ENCODE peak calls at places on chromosomes 3 and 15, in four cellular contexts. One of them, this sample, is unnamed.

GRCh38 chr3:197026481-197026866 is 3.1 kb downstream of the MELTF start:
- DNase-seq in body of pancreas: no peak
- DNase-seq in uterus: no peak
- DNase-seq in psoas muscle: no peak
- DNase-seq in this sample: peak; percentile 36

GRCh38 chr15:62059108-62059817 is 984 bp downstream of the VPS13C start:
- DNase-seq in body of pancreas: no peak
- DNase-seq in uterus: no peak
- DNase-seq in psoas muscle: no peak
- DNase-seq in this sample: no peak

GRCh38 chr3:132659370-132660055 is at the start of gene ACAD11:
- DNase-seq in uterus: peak; percentile 75
- DNase-seq in body of pancreas: peak; percentile 66
- DNase-seq in psoas muscle: peak; percentile 83
- DNase-seq in this sample: peak; percentile 73

GRCh38 chr3:127688416-127689265 is 15.9 kb downstream of the ABTB1 start:
- DNase-seq in body of pancreas: peak; percentile 13
- DNase-seq in psoas muscle: peak; percentile 86
- DNase-seq in uterus: no peak
- DNase-seq in this sample: no peak

GRCh38 chr3:135860761-135861160 is 104.8 kb upstream of the PPP2R3A start:
- DNase-seq in uterus: no peak
- DNase-seq in psoas muscle: no peak
- DNase-seq in body of pancreas: no peak
- DNase-seq in this sample: no peak

GRCh38 chr3:141486735-141487418 is at the start of gene RASA2:
- DNase-seq in psoas muscle: peak; percentile 81
- DNase-seq in uterus: peak; percentile 80
- DNase-seq in body of pancreas: peak; percentile 65
- DNase-seq in this sample: peak; percentile 81

GRCh38 chr3:135440233-135440632 is 525.3 kb upstream of the PPP2R3A start:
- DNase-seq in body of pancreas: no peak
- DNase-seq in uterus: no peak
- DNase-seq in psoas muscle: no peak
- DNase-seq in this sample: no peak

GRCh38 chr3:123275691-123276090 is 73.9 kb downstream of the SEC22A start:
- DNase-seq in body of pancreas: no peak
- DNase-seq in psoas muscle: no peak
- DNase-seq in uterus: no peak
- DNase-seq in this sample: no peak

GRCh38 chr15:42128476-42128875 is 28.0 kb downstream of the PLA2G4F start:
- DNase-seq in psoas muscle: no peak
- DNase-seq in body of pancreas: no peak
- DNase-seq in uterus: no peak
- DNase-seq in this sample: no peak

GRCh38 chr3:131735121-131735520 is 232.3 kb upstream of the MRPL3 start:
- DNase-seq in body of pancreas: no peak
- DNase-seq in uterus: no peak
- DNase-seq in psoas muscle: no peak
- DNase-seq in this sample: no peak

GRCh38 chr15:80709542-80709941 is 14.4 kb downstream of the ABHD17C start:
- DNase-seq in psoas muscle: no peak
- DNase-seq in uterus: no peak
- DNase-seq in body of pancreas: no peak
- DNase-seq in this sample: peak; percentile 62

GRCh38 chr3:164222200-164222599 is 856.1 kb downstream of the SI start:
- DNase-seq in uterus: no peak
- DNase-seq in body of pancreas: no peak
- DNase-seq in psoas muscle: no peak
- DNase-seq in this sample: no peak

GRCh38 chr3:150022406-150023238 is 51.9 kb upstream of the PFN2 start:
- DNase-seq in psoas muscle: no peak
- DNase-seq in uterus: no peak
- DNase-seq in body of pancreas: no peak
- DNase-seq in this sample: no peak

GRCh38 chr3:120244834-120245225 is 40.2 kb downstream of the GPR156 start:
- DNase-seq in psoas muscle: no peak
- DNase-seq in uterus: no peak
- DNase-seq in body of pancreas: no peak
- DNase-seq in this sample: no peak

GRCh38 chr3:78951546-78951945 is 816.3 kb downstream of the ROBO1 start:
- DNase-seq in body of pancreas: no peak
- DNase-seq in psoas muscle: no peak
- DNase-seq in uterus: no peak
- DNase-seq in this sample: no peak

GRCh38 chr3:61569856-61570255 is 8.5 kb downstream of the PTPRG start:
- DNase-seq in psoas muscle: no peak
- DNase-seq in body of pancreas: no peak
- DNase-seq in uterus: no peak
- DNase-seq in this sample: no peak

GRCh38 chr3:58222161-58222724 is 11.5 kb upstream of the DNASE1L3 start:
- DNase-seq in uterus: no peak
- DNase-seq in psoas muscle: no peak
- DNase-seq in body of pancreas: no peak
- DNase-seq in this sample: peak; percentile 85

GRCh38 chr3:58880182-58880581 is 169.6 kb downstream of the CFAP20DC start:
- DNase-seq in psoas muscle: no peak
- DNase-seq in body of pancreas: no peak
- DNase-seq in uterus: no peak
- DNase-seq in this sample: no peak

GRCh38 chr3:106826861-106827311 is 550.4 kb upstream of the CCDC54 start:
- DNase-seq in body of pancreas: no peak
- DNase-seq in uterus: no peak
- DNase-seq in psoas muscle: no peak
- DNase-seq in this sample: no peak

GRCh38 chr3:172332256-172333041 is 115.8 kb downstream of the GHSR start:
- DNase-seq in body of pancreas: peak; percentile 69
- DNase-seq in psoas muscle: no peak
- DNase-seq in uterus: peak; percentile 74
- DNase-seq in this sample: peak; percentile 68

GRCh38 chr3:31945738-31946052 is 35.4 kb downstream of the OSBPL10 start:
- DNase-seq in uterus: no peak
- DNase-seq in psoas muscle: no peak
- DNase-seq in body of pancreas: no peak
- DNase-seq in this sample: no peak

GRCh38 chr3:28050895-28051294 is 190.5 kb upstream of the CMC1 start:
- DNase-seq in uterus: no peak
- DNase-seq in psoas muscle: no peak
- DNase-seq in body of pancreas: no peak
- DNase-seq in this sample: no peak

GRCh38 chr3:40192628-40193027 is 116.9 kb upstream of the EIF1B start:
- DNase-seq in body of pancreas: no peak
- DNase-seq in psoas muscle: no peak
- DNase-seq in uterus: no peak
- DNase-seq in this sample: no peak

GRCh38 chr15:56568466-56569167 is 103.7 kb upstream of the MNS1 start:
- DNase-seq in uterus: no peak
- DNase-seq in psoas muscle: no peak
- DNase-seq in body of pancreas: no peak
- DNase-seq in this sample: no peak

GRCh38 chr3:187017511-187018230 is 87.3 kb downstream of the ST6GAL1 start:
- DNase-seq in psoas muscle: no peak
- DNase-seq in body of pancreas: no peak
- DNase-seq in uterus: no peak
- DNase-seq in this sample: no peak

GRCh38 chr3:100335137-100335833 is 728 bp downstream of the NIT2 start:
- DNase-seq in uterus: no peak
- DNase-seq in body of pancreas: no peak
- DNase-seq in psoas muscle: no peak
- DNase-seq in this sample: peak; percentile 25

GRCh38 chr15:49556437-49556836 is 64.2 kb downstream of the FAM227B start:
- DNase-seq in psoas muscle: peak; percentile 21
- DNase-seq in body of pancreas: no peak
- DNase-seq in uterus: no peak
- DNase-seq in this sample: no peak

GRCh38 chr3:49098429-49098828 is 4.6 kb upstream of the QRICH1 start:
- DNase-seq in body of pancreas: no peak
- DNase-seq in uterus: no peak
- DNase-seq in psoas muscle: peak; percentile 54
- DNase-seq in this sample: no peak

GRCh38 chr3:126442849-126443229 is 32.9 kb downstream of the ZXDC start:
- DNase-seq in body of pancreas: no peak
- DNase-seq in uterus: no peak
- DNase-seq in psoas muscle: no peak
- DNase-seq in this sample: no peak

GRCh38 chr3:128081846-128082245 is 29.6 kb downstream of the SEC61A1 start:
- DNase-seq in uterus: no peak
- DNase-seq in body of pancreas: no peak
- DNase-seq in psoas muscle: no peak
- DNase-seq in this sample: no peak

GRCh38 chr3:142445816-142446254 is 2.0 kb downstream of the XRN1 start:
- DNase-seq in body of pancreas: no peak
- DNase-seq in uterus: no peak
- DNase-seq in psoas muscle: no peak
- DNase-seq in this sample: no peak

GRCh38 chr15:84725001-84725491 is 9.1 kb upstream of the SEC11A start:
- DNase-seq in body of pancreas: no peak
- DNase-seq in uterus: no peak
- DNase-seq in psoas muscle: no peak
- DNase-seq in this sample: no peak

GRCh38 chr3:191963182-191963581 is 502.2 kb downstream of the PYDC2 start:
- DNase-seq in psoas muscle: no peak
- DNase-seq in uterus: no peak
- DNase-seq in body of pancreas: no peak
- DNase-seq in this sample: no peak

GRCh38 chr3:134622803-134623365 is 27.9 kb downstream of the KY start:
- DNase-seq in uterus: no peak
- DNase-seq in psoas muscle: no peak
- DNase-seq in body of pancreas: no peak
- DNase-seq in this sample: no peak

GRCh38 chr15:31271224-31271635 is 55.4 kb upstream of the KLF13 start:
- DNase-seq in psoas muscle: peak; percentile 28
- DNase-seq in body of pancreas: peak; percentile 4
- DNase-seq in uterus: no peak
- DNase-seq in this sample: no peak

GRCh38 chr3:42194943-42195510 is 71.0 kb downstream of the CCK start:
- DNase-seq in body of pancreas: no peak
- DNase-seq in uterus: no peak
- DNase-seq in psoas muscle: no peak
- DNase-seq in this sample: no peak

GRCh38 chr15:98419173-98419814 is 229.0 kb upstream of the IGF1R start:
- DNase-seq in body of pancreas: no peak
- DNase-seq in uterus: no peak
- DNase-seq in psoas muscle: no peak
- DNase-seq in this sample: no peak
- H3K27me3 ChIP-seq in body of pancreas: no peaks in the 10 kb centered on the region
- H3K27me3 ChIP-seq in uterus: no peaks in the 10 kb centered on the region
- H3K27me3 ChIP-seq in psoas muscle: no peaks in the 10 kb centered on the region
- H3K27me3 ChIP-seq in this sample: peaks cover 2% of the 10 kb centered on the region

GRCh38 chr15:36879568-36880225 is 220.7 kb downstream of the MEIS2 start:
- DNase-seq in body of pancreas: no peak
- DNase-seq in psoas muscle: no peak
- DNase-seq in uterus: no peak
- DNase-seq in this sample: no peak

GRCh38 chr15:36882487-36883108 is 217.8 kb downstream of the MEIS2 start:
- DNase-seq in body of pancreas: no peak
- DNase-seq in uterus: no peak
- DNase-seq in psoas muscle: peak; percentile 28
- DNase-seq in this sample: no peak

GRCh38 chr15:36878745-36879262 is 221.5 kb downstream of the MEIS2 start:
- DNase-seq in psoas muscle: peak; percentile 36
- DNase-seq in uterus: no peak
- DNase-seq in body of pancreas: no peak
- DNase-seq in this sample: no peak

GRCh38 chr15:36880226-36880912 is 220.0 kb downstream of the MEIS2 start:
- DNase-seq in psoas muscle: peak; percentile 42
- DNase-seq in body of pancreas: no peak
- DNase-seq in uterus: no peak
- DNase-seq in this sample: no peak

GRCh38 chr15:36880913-36881290 is 219.4 kb downstream of the MEIS2 start:
- DNase-seq in uterus: no peak
- DNase-seq in psoas muscle: no peak
- DNase-seq in body of pancreas: no peak
- DNase-seq in this sample: no peak
- H3K4me1 ChIP-seq in uterus: no peaks in the 10 kb centered on the region
- H3K4me1 ChIP-seq in psoas muscle: peaks cover 15% of the 10 kb centered on the region
- H3K4me1 ChIP-seq in body of pancreas: peaks cover 5% of the 10 kb centered on the region
- H3K4me1 ChIP-seq in this sample: peaks cover 17% of the 10 kb centered on the region

GRCh38 chr15:45117327-45118130 is 3.4 kb downstream of the DUOXA2 start:
- DNase-seq in body of pancreas: no peak
- DNase-seq in uterus: no peak
- DNase-seq in psoas muscle: no peak
- DNase-seq in this sample: no peak
- H3K27me3 ChIP-seq in body of pancreas: no peaks in the 10 kb centered on the region
- H3K27me3 ChIP-seq in uterus: peaks cover 32% of the 10 kb centered on the region
- H3K27me3 ChIP-seq in psoas muscle: no peaks in the 10 kb centered on the region
- H3K27me3 ChIP-seq in this sample: no peaks in the 10 kb centered on the region

GRCh38 chr3:46950177-46950576 is 26.4 kb downstream of the CCDC12 start:
- DNase-seq in uterus: no peak
- DNase-seq in psoas muscle: no peak
- DNase-seq in body of pancreas: no peak
- DNase-seq in this sample: no peak

GRCh38 chr3:46947981-46948791 is 28.4 kb downstream of the CCDC12 start:
- DNase-seq in body of pancreas: peak; percentile 84
- DNase-seq in uterus: peak; percentile 42
- DNase-seq in psoas muscle: peak; percentile 82
- DNase-seq in this sample: peak; percentile 96

GRCh38 chr3:46950661-46951241 is 25.8 kb downstream of the CCDC12 start:
- DNase-seq in body of pancreas: no peak
- DNase-seq in uterus: no peak
- DNase-seq in psoas muscle: no peak
- DNase-seq in this sample: no peak

GRCh38 chr3:46947545-46947899 is 29.0 kb downstream of the CCDC12 start:
- DNase-seq in body of pancreas: no peak
- DNase-seq in psoas muscle: no peak
- DNase-seq in uterus: no peak
- DNase-seq in this sample: no peak

DNA sequence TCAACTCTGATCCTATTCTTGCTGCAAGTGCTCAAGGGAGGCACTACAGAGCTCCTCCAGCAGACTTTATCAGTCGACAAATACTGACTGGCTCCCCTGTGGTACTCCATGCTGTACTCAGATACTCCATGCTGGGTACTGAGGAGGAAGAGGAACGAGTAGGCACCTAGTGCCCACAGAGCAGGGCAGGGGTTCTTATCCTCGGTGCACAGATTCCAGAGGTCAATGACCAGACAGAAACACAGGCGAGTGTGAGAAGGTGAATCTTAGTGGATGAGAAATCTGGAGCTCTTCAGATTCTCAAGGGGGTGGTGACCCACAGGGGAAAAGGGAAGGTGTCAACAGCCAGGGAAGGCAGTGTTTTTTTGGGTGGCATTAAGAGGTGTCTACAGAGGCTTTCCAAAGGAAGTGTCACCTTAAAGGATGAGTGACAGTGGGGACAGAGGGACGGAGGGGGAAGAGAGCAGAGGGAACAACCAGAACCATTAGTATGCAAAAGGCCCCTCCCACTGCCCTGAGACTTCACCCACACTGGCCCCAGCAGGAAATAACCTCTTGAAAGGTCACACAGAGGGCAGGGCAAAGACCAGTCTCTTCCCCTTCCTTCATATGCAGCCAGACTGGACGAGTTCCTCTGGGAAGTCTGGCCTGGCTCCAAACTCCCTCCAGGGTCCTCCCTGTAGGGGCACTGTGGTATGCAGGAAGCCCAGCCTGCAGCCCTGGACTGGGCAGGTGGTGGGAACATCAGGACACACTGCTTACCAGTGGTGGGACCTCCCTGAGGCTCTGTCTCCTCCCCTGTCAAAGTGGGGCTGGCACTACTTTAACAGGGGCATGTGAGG is 27.5 kb downstream of the CCDC12 start:
- DNase-seq in psoas muscle: no peak
- DNase-seq in body of pancreas: peak; percentile 41
- DNase-seq in uterus: no peak
- DNase-seq in this sample: peak; percentile 36
- H3K4me1 ChIP-seq in psoas muscle: peaks cover 84% of the 10 kb centered on the region
- H3K4me1 ChIP-seq in body of pancreas: peaks cover 94% of the 10 kb centered on the region
- H3K4me1 ChIP-seq in uterus: peaks cover 4% of the 10 kb centered on the region
- H3K4me1 ChIP-seq in this sample: peaks cover 55% of the 10 kb centered on the region